ENCODE peak calls at places on chromosomes 12 and 14, in five cellular contexts. C is psoas muscle, D is cardiac muscle cell, M is Panc1, W is HepG2. A is an unnamed sample. For H3K4me1, the result is how much of the 10 kb centered on the place peaks cover.

GRCh38 chr12:122081697-122082221 is 3.2 kb downstream of the MLXIP start:
- DNase-seq in W (no peak), M (no peak), C (no peak), D (no peak), A (peak)

GRCh38 chr12:13082866-13083265 is 20.6 kb downstream of the GSG1 start:
- DNase-seq in W (no peak), C (no peak), M (no peak), D (no peak), A (no peak)

GRCh38 chr12:103620395-103620794 is 33.3 kb downstream of the STAB2 start:
- DNase-seq in D (no peak), M (no peak), C (no peak), W (no peak), A (no peak)

GRCh38 chr14:35347323-35348043 is 55.3 kb downstream of the PSMA6 start:
- DNase-seq in W (peak), C (peak), D (no peak), M (no peak), A (peak)

GRCh38 chr14:75081835-75082234 is 12.4 kb downstream of the ZC2HC1C start:
- DNase-seq in W (no peak), M (no peak), D (no peak), C (no peak), A (no peak)

GRCh38 chr12:104063712-104064030 is 660 bp upstream of the HCFC2 start:
- DNase-seq in M (no peak), D (no peak), C (no peak), W (no peak), A (no peak)

GRCh38 chr14:99166506-99166905 is 105.5 kb downstream of the BCL11B start:
- DNase-seq in M (no peak), C (no peak), D (no peak), W (no peak), A (no peak)

GRCh38 chr14:40122978-40123648 is 690.9 kb upstream of the FBXO33 start:
- DNase-seq in M (no peak), D (no peak), C (no peak), W (no peak), A (no peak)

GRCh38 chr12:122946690-122947271 is 19.5 kb downstream of the ABCB9 start:
- DNase-seq in C (peak), M (peak), D (peak), W (peak), A (peak)

GRCh38 chr14:75182820-75183219 is 6.4 kb upstream of the TMED10 start:
- DNase-seq in C (no peak), M (no peak), D (no peak), W (peak), A (peak)

GRCh38 chr12:8033153-8034044 is 883 bp downstream of the FOXJ2 start:
- DNase-seq in W (no peak), M (no peak), C (peak), D (peak), A (peak)

GRCh38 chr14:77082356-77082755 is 15.7 kb upstream of the CIPC start:
- DNase-seq in M (no peak), D (no peak), C (no peak), W (no peak), A (no peak)

GRCh38 chr12:80936642-80937390 is 918 bp downstream of the LIN7A start:
- DNase-seq in M (no peak), D (peak), W (peak), C (peak), A (peak)

GRCh38 chr12:65876898-65877721 is 52.8 kb downstream of the HMGA2 start:
- DNase-seq in D (peak), C (no peak), M (no peak), W (peak), A (no peak)

GRCh38 chr12:121766290-121767039 is 27.0 kb downstream of the RHOF start:
- DNase-seq in C (no peak), W (no peak), D (no peak), M (no peak), A (no peak)

GRCh38 chr12:41333988-41334387 is 145.9 kb downstream of the PDZRN4 start:
- DNase-seq in D (no peak), M (no peak), W (no peak), C (no peak), A (no peak)

GRCh38 chr12:50185975-50186663 is 18.9 kb upstream of the CERS5 start:
- DNase-seq in C (no peak), W (no peak), M (no peak), D (no peak), A (no peak)

GRCh38 chr14:37237094-37237493 is 39.4 kb downstream of the MIPOL1 start:
- DNase-seq in D (no peak), C (no peak), W (no peak), M (no peak), A (no peak)

GRCh38 chr12:124428136-124428791 is 133.4 kb downstream of the RFLNA start:
- DNase-seq in D (no peak), W (no peak), C (peak), M (no peak), A (peak)

GRCh38 chr12:94676922-94677321 is 26.6 kb upstream of the TMCC3 start:
- DNase-seq in W (no peak), M (no peak), D (no peak), C (no peak), A (no peak)

GRCh38 chr14:27186048-27186447 is 588.2 kb upstream of the NOVA1 start:
- DNase-seq in M (no peak), W (no peak), C (no peak), D (no peak), A (no peak)

GRCh38 chr12:104672501-104673265 is 215.9 kb downstream of the CHST11 start:
- DNase-seq in M (no peak), W (no peak), C (peak), D (no peak), A (no peak)

GRCh38 chr12:530308-530707 is 70.6 kb downstream of the B4GALNT3 start:
- DNase-seq in C (no peak), D (no peak), W (no peak), M (no peak), A (no peak)

GRCh38 chr14:91228112-91229004 is 16.1 kb downstream of the GPR68 start:
- DNase-seq in M (no peak), C (no peak), D (no peak), W (no peak), A (no peak)
- H3K4me1 ChIP-seq in M (under half), C (under half), D (under half), W (under half), A (under half)

GRCh38 chr12:1970331-1970900 is 33.8 kb downstream of the DCP1B start:
- DNase-seq in M (no peak), C (no peak), D (peak), W (no peak), A (no peak)
- H3K4me1 ChIP-seq in M (under half), C (under half), D (half or more), W (under half), A (under half)

DNA sequence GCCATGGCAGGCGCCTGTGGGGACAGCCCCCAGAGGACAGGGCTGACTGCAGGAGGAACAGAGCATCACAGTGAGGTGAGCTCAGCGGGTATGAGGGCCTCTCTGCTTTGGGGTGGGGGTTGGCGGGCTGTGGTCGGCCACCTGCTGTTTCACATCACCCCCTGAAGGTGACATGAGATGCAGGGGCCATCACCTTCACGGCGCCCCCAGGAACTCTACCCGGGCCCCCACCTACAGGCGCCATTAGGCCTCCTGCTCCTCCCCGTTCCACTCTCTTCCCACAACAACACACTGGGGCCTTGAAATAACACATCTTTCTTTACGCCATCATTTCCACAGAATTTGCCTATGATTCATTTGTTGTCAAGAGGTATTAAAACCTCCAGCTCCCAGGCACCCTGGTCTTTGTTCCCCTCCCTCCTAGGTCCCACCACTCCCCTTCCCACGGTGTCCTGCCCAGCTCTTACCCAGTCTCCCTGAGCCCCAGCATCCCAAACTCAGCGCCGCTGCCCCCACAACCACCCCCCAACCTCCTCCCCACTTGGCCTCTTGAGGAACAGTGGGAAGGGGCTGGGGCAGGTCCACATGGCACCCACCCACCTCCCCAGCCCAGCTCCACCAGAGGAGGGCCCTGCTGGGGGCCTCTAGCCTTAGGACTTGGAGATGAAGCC is 12.7 kb upstream of the HDAC7 start:
- DNase-seq in D (no peak), C (no peak), W (no peak), M (no peak), A (no peak)
- H3K4me1 ChIP-seq in D (under half), C (under half), W (under half), M (under half), A (under half)

GRCh38 chr14:61033024-61033423 is 52.0 kb downstream of the SLC38A6 start:
- DNase-seq in C (no peak), D (no peak), W (no peak), M (no peak), A (no peak)
- H3K4me1 ChIP-seq in C (under half), D (under half), W (under half), M (under half), A (under half)

GRCh38 chr14:21529515-21529914 is 3.4 kb upstream of the SALL2 start:
- DNase-seq in D (no peak), M (no peak), C (no peak), W (no peak), A (no peak)
- H3K4me1 ChIP-seq in D (under half), M (under half), C (under half), W (under half), A (under half)

DNA sequence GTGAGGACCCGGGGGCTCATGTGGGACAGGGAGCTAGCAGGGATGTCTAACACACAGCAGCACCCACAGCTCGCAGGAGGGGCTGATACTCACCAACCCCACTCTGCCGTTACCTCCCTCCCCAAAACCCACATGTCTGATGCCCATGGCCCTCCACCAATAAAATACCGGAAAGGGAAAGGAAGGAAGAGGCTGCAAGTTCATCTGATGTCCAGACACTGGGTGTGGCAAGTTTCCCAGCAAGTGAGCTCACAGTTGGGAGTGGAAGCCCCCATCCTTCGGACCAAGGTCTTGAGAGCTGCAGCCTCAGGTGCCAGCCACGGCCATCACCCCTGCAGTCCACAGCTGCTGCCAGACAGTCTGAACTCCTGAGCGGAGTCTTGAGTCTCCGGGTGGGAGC is 39.3 kb upstream of the DIO3 start:
- DNase-seq in W (no peak), M (no peak), C (no peak), D (no peak), A (no peak)
- H3K4me1 ChIP-seq in W (under half), M (under half), C (under half), D (under half), A (under half)

GRCh38 chr14:67940476-67940875 is 120.9 kb downstream of the RAD51B start:
- DNase-seq in W (peak), M (no peak), C (no peak), D (no peak), A (no peak)
- H3K4me1 ChIP-seq in W (under half), M (under half), C (under half), D (under half), A (under half)

DNA sequence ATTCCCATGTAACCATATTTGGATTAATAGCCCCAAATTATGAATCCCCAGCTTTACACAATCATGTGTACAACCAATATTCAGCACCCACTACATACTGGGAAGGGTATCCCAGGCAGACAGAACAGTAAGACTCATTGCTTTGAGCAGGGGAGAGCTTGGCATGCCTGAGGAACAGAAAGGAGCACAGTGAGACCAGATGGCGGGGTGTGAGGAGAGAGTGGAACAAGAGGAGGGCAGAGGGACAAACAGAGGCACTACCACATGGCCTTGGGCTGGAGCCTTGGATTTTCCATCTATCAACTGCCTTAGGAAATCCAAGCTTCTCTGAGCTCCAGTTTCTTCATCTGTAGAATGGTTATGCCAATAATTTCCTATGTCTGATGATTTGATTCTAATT is 3.8 kb downstream of the DGKA start:
- DNase-seq in W (no peak), C (no peak), D (no peak), M (no peak), A (no peak)
- H3K4me1 ChIP-seq in W (under half), C (under half), D (under half), M (under half), A (under half)

DNA sequence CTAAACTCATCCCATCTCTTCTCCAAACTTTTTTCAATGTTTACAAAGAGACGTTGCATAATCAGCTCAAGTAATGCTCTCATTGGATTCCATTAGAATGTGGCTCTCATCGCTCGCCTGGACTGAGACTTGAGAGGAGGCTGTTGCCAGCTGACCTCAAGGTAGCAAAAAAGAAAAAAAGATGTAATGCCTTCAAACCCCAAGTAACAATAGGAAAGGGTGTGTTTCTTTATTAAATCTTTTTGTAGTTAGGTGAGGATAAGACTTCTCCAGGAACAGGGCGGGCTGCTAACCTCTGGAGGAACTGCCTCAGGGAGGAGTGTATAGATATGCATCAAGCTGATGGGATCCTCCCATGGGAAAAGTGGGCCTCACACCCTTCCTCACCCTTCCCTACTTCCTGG is 956 bp upstream of the PTHLH start:
- DNase-seq in C (no peak), W (no peak), D (no peak), M (no peak), A (no peak)
- H3K4me1 ChIP-seq in C (under half), W (under half), D (under half), M (under half), A (under half)

GRCh38 chr12:79168687-79169086 is 304.1 kb downstream of the SYT1 start:
- DNase-seq in W (no peak), D (no peak), C (no peak), M (no peak), A (no peak)

GRCh38 chr12:79174656-79175055 is 310.1 kb downstream of the SYT1 start:
- DNase-seq in C (no peak), W (peak), D (peak), M (no peak), A (peak)
- H3K4me1 ChIP-seq in C (under half), W (under half), D (under half), M (under half), A (under half)

A was measured in hepatocyte.